ENCODE peak calls at places on chromosomes 5 and 9, in five cellular contexts. One of them, this sample, is unnamed.

GRCh38 chr5:172052454-172053236 is 46.2 kb upstream of the FBXW11 start:
- DNase-seq in heart left ventricle: peak; percentile 79
- DNase-seq in right lobe of liver: no peak
- DNase-seq in tibial nerve: no peak
- DNase-seq in pancreas: no peak
- DNase-seq in this sample: no peak

GRCh38 chr9:37187713-37188439 is 67.5 kb downstream of the ZCCHC7 start:
- DNase-seq in tibial nerve: no peak
- DNase-seq in right lobe of liver: no peak
- DNase-seq in pancreas: no peak
- DNase-seq in heart left ventricle: no peak
- DNase-seq in this sample: no peak

GRCh38 chr5:79070002-79070567 is 518 bp downstream of the BHMT2 start:
- DNase-seq in right lobe of liver: peak; percentile 62
- DNase-seq in pancreas: peak; percentile 16
- DNase-seq in heart left ventricle: peak; percentile 61
- DNase-seq in tibial nerve: peak; percentile 21
- DNase-seq in this sample: peak; percentile 57

GRCh38 chr5:16897284-16897704 is 38.8 kb downstream of the MYO10 start:
- DNase-seq in pancreas: no peak
- DNase-seq in heart left ventricle: no peak
- DNase-seq in right lobe of liver: no peak
- DNase-seq in tibial nerve: no peak
- DNase-seq in this sample: no peak

GRCh38 chr9:2241875-2242741 is 227.0 kb downstream of the SMARCA2 start:
- DNase-seq in pancreas: peak; percentile 78
- DNase-seq in right lobe of liver: peak; percentile 77
- DNase-seq in heart left ventricle: peak; percentile 87
- DNase-seq in tibial nerve: peak; percentile 64
- DNase-seq in this sample: peak; percentile 83

GRCh38 chr9:75071530-75072122 is 16.3 kb downstream of the NMRK1 start:
- DNase-seq in right lobe of liver: no peak
- DNase-seq in pancreas: no peak
- DNase-seq in tibial nerve: no peak
- DNase-seq in heart left ventricle: no peak
- DNase-seq in this sample: no peak

GRCh38 chr5:42949348-42950090 is 90.6 kb downstream of the ANXA2R start:
- DNase-seq in right lobe of liver: peak; percentile 66
- DNase-seq in heart left ventricle: peak; percentile 78
- DNase-seq in pancreas: peak; percentile 31
- DNase-seq in tibial nerve: no peak
- DNase-seq in this sample: peak; percentile 72

GRCh38 chr5:179154346-179154990 is 94.3 kb downstream of the ZNF354C start:
- DNase-seq in tibial nerve: no peak
- DNase-seq in right lobe of liver: peak; percentile 57
- DNase-seq in heart left ventricle: peak; percentile 52
- DNase-seq in pancreas: no peak
- DNase-seq in this sample: no peak

GRCh38 chr5:127369772-127370171 is 79.2 kb downstream of the MEGF10 start:
- DNase-seq in pancreas: no peak
- DNase-seq in heart left ventricle: no peak
- DNase-seq in right lobe of liver: no peak
- DNase-seq in tibial nerve: no peak
- DNase-seq in this sample: peak; percentile 47

GRCh38 chr5:59020611-59021285 is 437.9 kb downstream of the RAB3C start:
- DNase-seq in right lobe of liver: no peak
- DNase-seq in pancreas: no peak
- DNase-seq in tibial nerve: no peak
- DNase-seq in heart left ventricle: no peak
- DNase-seq in this sample: no peak

GRCh38 chr9:134474058-134474370 is 147.8 kb downstream of the RXRA start:
- DNase-seq in heart left ventricle: peak; percentile 79
- DNase-seq in tibial nerve: no peak
- DNase-seq in right lobe of liver: no peak
- DNase-seq in pancreas: no peak
- DNase-seq in this sample: peak; percentile 70

GRCh38 chr5:93599427-93600146 is 16.6 kb downstream of the NR2F1 start:
- DNase-seq in pancreas: no peak
- DNase-seq in tibial nerve: no peak
- DNase-seq in right lobe of liver: no peak
- DNase-seq in heart left ventricle: no peak
- DNase-seq in this sample: no peak

GRCh38 chr5:90201923-90202322 is 207.6 kb downstream of the CETN3 start:
- DNase-seq in pancreas: no peak
- DNase-seq in tibial nerve: no peak
- DNase-seq in right lobe of liver: no peak
- DNase-seq in heart left ventricle: no peak
- DNase-seq in this sample: no peak

GRCh38 chr5:68180286-68181038 is 35.1 kb upstream of the PIK3R1 start:
- DNase-seq in pancreas: peak; percentile 37
- DNase-seq in tibial nerve: no peak
- DNase-seq in right lobe of liver: no peak
- DNase-seq in heart left ventricle: no peak
- DNase-seq in this sample: no peak

GRCh38 chr9:33878691-33879366 is 61.9 kb downstream of the UBE2R2 start:
- DNase-seq in right lobe of liver: no peak
- DNase-seq in pancreas: no peak
- DNase-seq in heart left ventricle: no peak
- DNase-seq in tibial nerve: no peak
- DNase-seq in this sample: no peak

GRCh38 chr9:134635431-134636141 is 6.0 kb upstream of the COL5A1 start:
- DNase-seq in pancreas: no peak
- DNase-seq in heart left ventricle: peak; percentile 31
- DNase-seq in right lobe of liver: peak; percentile 37
- DNase-seq in tibial nerve: peak; percentile 5
- DNase-seq in this sample: no peak

GRCh38 chr9:97545507-97545906 is 44.0 kb downstream of the TMOD1 start:
- DNase-seq in tibial nerve: no peak
- DNase-seq in right lobe of liver: no peak
- DNase-seq in pancreas: no peak
- DNase-seq in heart left ventricle: no peak
- DNase-seq in this sample: no peak

GRCh38 chr9:494764-495163 is 280.1 kb downstream of the DOCK8 start:
- DNase-seq in right lobe of liver: no peak
- DNase-seq in heart left ventricle: no peak
- DNase-seq in pancreas: no peak
- DNase-seq in tibial nerve: no peak
- DNase-seq in this sample: no peak

GRCh38 chr5:43996221-43996620 is 393.0 kb downstream of the FGF10 start:
- DNase-seq in heart left ventricle: no peak
- DNase-seq in right lobe of liver: no peak
- DNase-seq in pancreas: no peak
- DNase-seq in tibial nerve: no peak
- DNase-seq in this sample: no peak

GRCh38 chr9:22237497-22238363 is 208.9 kb upstream of the DMRTA1 start:
- DNase-seq in tibial nerve: no peak
- DNase-seq in right lobe of liver: no peak
- DNase-seq in pancreas: no peak
- DNase-seq in heart left ventricle: no peak
- DNase-seq in this sample: no peak

GRCh38 chr5:76273491-76273890 is 129.6 kb upstream of the IQGAP2 start:
- DNase-seq in right lobe of liver: no peak
- DNase-seq in tibial nerve: no peak
- DNase-seq in heart left ventricle: no peak
- DNase-seq in pancreas: no peak
- DNase-seq in this sample: no peak

GRCh38 chr5:76270214-76270613 is 132.9 kb upstream of the IQGAP2 start:
- DNase-seq in heart left ventricle: no peak
- DNase-seq in tibial nerve: no peak
- DNase-seq in pancreas: no peak
- DNase-seq in right lobe of liver: no peak
- DNase-seq in this sample: no peak

GRCh38 chr5:76269259-76269958 is 133.7 kb upstream of the IQGAP2 start:
- DNase-seq in tibial nerve: no peak
- DNase-seq in heart left ventricle: no peak
- DNase-seq in right lobe of liver: no peak
- DNase-seq in pancreas: no peak
- DNase-seq in this sample: no peak

GRCh38 chr5:76274566-76274965 is 128.5 kb upstream of the IQGAP2 start:
- DNase-seq in pancreas: no peak
- DNase-seq in tibial nerve: no peak
- DNase-seq in heart left ventricle: no peak
- DNase-seq in right lobe of liver: no peak
- DNase-seq in this sample: no peak

DNA sequence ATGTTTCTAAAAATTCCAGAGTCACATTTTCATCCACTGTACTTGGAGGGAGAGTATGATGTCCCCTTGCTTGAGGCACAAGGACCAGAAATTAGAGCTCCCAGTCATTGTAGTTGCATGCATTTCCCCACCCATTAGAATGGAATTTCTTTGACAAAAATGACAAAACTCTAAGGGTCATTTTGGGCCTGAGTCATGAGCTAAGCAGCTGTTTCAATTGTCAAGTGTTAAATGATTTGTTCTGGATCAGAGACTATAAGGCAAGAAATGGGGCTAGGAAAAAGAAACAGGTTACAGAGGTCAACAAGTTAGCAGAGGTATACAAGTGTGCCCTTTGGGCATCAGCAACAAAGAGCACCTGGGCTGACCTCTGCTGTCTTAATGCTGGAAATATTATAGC is 131.2 kb upstream of the IQGAP2 start:
- DNase-seq in right lobe of liver: no peak
- DNase-seq in heart left ventricle: no peak
- DNase-seq in pancreas: no peak
- DNase-seq in tibial nerve: no peak
- DNase-seq in this sample: no peak
- H3K4me3 ChIP-seq in right lobe of liver: no peak overlapping the region
- H3K4me3 ChIP-seq in heart left ventricle: no peak overlapping the region
- H3K4me3 ChIP-seq in pancreas: no peak overlapping the region
- H3K4me3 ChIP-seq in tibial nerve: no peak overlapping the region
- H3K4me3 ChIP-seq in this sample: no peak overlapping the region

GRCh38 chr9:124858330-124859046 is 3.3 kb downstream of the RPL35 start:
- DNase-seq in pancreas: no peak
- DNase-seq in right lobe of liver: no peak
- DNase-seq in heart left ventricle: peak; percentile 58
- DNase-seq in tibial nerve: no peak
- DNase-seq in this sample: no peak
- TF ChIP-seq CTCF in pancreas: no peak
- TF ChIP-seq CTCF in right lobe of liver: no peak
- TF ChIP-seq CTCF in heart left ventricle: no peak
- TF ChIP-seq CTCF in tibial nerve: no peak
- TF ChIP-seq CTCF in this sample: peak; percentile 24

GRCh38 chr9:136541709-136542108 is 4.1 kb downstream of the NOTCH1 start:
- DNase-seq in tibial nerve: no peak
- DNase-seq in heart left ventricle: no peak
- DNase-seq in right lobe of liver: no peak
- DNase-seq in pancreas: no peak
- DNase-seq in this sample: no peak
- H3K4me1 ChIP-seq in tibial nerve: peaks cover 70% of the 10 kb centered on the region
- H3K4me1 ChIP-seq in heart left ventricle: peaks cover 84% of the 10 kb centered on the region
- H3K4me1 ChIP-seq in right lobe of liver: no peaks in the 10 kb centered on the region
- H3K4me1 ChIP-seq in pancreas: peaks cover 30% of the 10 kb centered on the region
- H3K4me1 ChIP-seq in this sample: peaks cover 8% of the 10 kb centered on the region

GRCh38 chr5:64163746-64164145 is 1.9 kb upstream of the RNF180 start:
- DNase-seq in tibial nerve: no peak
- DNase-seq in heart left ventricle: no peak
- DNase-seq in right lobe of liver: no peak
- DNase-seq in pancreas: no peak
- DNase-seq in this sample: no peak

GRCh38 chr5:64165500-64166200 is at the start of gene RNF180:
- DNase-seq in tibial nerve: no peak
- DNase-seq in pancreas: peak; percentile 55
- DNase-seq in right lobe of liver: peak; percentile 78
- DNase-seq in heart left ventricle: peak; percentile 75
- DNase-seq in this sample: peak; percentile 48

GRCh38 chr5:64164166-64164565 is 1.5 kb upstream of the RNF180 start:
- DNase-seq in tibial nerve: no peak
- DNase-seq in heart left ventricle: no peak
- DNase-seq in pancreas: no peak
- DNase-seq in right lobe of liver: no peak
- DNase-seq in this sample: no peak

GRCh38 chr5:64166201-64166959 is 737 bp downstream of the RNF180 start:
- DNase-seq in pancreas: no peak
- DNase-seq in heart left ventricle: no peak
- DNase-seq in right lobe of liver: no peak
- DNase-seq in tibial nerve: no peak
- DNase-seq in this sample: no peak

DNA sequence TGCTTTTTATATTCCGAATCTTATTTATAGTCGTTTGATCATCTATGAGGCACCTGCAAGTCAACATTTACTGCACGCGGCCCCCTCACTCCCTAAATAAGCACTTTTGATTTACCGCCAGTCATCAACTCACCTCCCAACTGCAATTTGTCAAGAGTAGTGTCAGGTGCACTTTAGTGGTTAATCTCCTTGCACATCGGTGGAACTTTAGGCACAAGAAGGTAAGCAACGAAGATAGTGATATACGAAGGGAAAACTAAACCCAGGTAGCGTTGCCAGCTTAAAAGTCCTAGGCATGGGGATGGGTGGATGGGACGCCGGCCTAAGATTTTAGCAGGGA is 513 bp upstream of the RNF180 start:
- DNase-seq in tibial nerve: no peak
- DNase-seq in heart left ventricle: no peak
- DNase-seq in pancreas: no peak
- DNase-seq in right lobe of liver: no peak
- DNase-seq in this sample: no peak
- H3K4me3 ChIP-seq in tibial nerve: peak overlapping the region; percentile 62
- H3K4me3 ChIP-seq in heart left ventricle: peak overlapping the region; percentile 91
- H3K4me3 ChIP-seq in pancreas: peak overlapping the region; percentile 33
- H3K4me3 ChIP-seq in right lobe of liver: peak overlapping the region; percentile 61
- H3K4me3 ChIP-seq in this sample: peak overlapping the region; percentile 92

DNA sequence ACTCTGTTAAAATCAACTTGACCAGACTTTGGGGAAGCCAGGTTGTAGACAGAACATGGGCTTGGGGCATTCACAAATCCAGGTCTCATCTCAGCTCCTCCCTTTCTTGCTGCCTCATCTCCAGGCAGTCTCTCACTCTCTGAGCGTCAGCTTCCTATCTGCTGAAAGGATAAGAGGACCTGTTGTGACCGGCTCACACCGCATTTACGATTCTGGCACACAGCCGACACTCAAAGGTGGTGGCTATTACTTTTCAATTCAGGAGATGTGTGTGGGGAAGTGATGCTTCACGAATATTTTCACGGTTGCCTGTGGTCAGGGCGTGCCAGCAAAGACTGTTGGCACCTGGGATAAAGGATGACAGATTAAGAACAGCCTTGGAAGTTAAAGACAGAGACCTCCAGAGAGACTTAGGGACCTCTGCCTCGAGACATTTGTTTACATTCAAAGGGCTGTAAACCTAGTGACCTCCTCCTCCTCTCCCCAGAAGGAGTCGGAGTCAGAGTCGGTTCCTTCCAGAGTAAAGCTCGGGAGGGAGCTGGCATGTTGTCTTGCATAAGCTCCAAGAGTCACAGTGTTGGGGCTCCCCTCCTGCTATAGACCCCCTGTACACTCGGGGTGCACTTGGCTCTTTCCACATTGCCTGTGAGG is 83.2 kb downstream of the AK8 start:
- DNase-seq in heart left ventricle: no peak
- DNase-seq in tibial nerve: no peak
- DNase-seq in right lobe of liver: no peak
- DNase-seq in pancreas: no peak
- DNase-seq in this sample: no peak
- TF ChIP-seq CTCF in heart left ventricle: no peak
- TF ChIP-seq CTCF in tibial nerve: no peak
- TF ChIP-seq CTCF in right lobe of liver: no peak
- TF ChIP-seq CTCF in pancreas: no peak
- TF ChIP-seq CTCF in this sample: no peak

DNA sequence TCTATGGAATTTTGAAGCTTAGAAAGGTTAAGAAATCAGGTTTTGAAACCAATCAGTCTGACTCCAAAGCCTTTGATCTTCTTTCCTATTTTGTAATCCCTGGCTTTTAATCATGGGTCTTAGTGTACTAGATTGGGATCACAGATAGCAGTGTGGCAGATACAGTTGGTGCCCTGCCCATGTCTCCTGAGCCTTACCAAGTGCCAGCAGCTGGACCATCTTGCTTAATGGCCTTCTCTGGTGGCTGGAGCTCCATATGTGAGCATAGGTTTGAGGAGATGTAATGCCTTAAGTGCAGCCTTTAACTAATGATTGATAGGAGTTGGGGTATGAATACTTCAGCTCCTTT is 16.7 kb upstream of the RIC1 start:
- DNase-seq in tibial nerve: no peak
- DNase-seq in heart left ventricle: no peak
- DNase-seq in right lobe of liver: peak; percentile 60
- DNase-seq in pancreas: no peak
- DNase-seq in this sample: no peak
- H3K4me1 ChIP-seq in tibial nerve: peaks cover 5% of the 10 kb centered on the region
- H3K4me1 ChIP-seq in heart left ventricle: peaks cover 20% of the 10 kb centered on the region
- H3K4me1 ChIP-seq in right lobe of liver: no peaks in the 10 kb centered on the region
- H3K4me1 ChIP-seq in pancreas: no peaks in the 10 kb centered on the region
- H3K4me1 ChIP-seq in this sample: peaks cover 3% of the 10 kb centered on the region

This sample was measured in psoas muscle.